ENCODE peak calls at places on chromosomes 5 and 9, in seven cellular contexts. Q, H, W, Y, D, X and L are unnamed samples.

GRCh38 chr5:131394128-131394527 is 130.3 kb downstream of the CDC42SE2 start:
- DNase-seq in Q (no peak), H (peak; percentile 46), W (no peak), Y (peak; percentile 74), D (no peak), X (no peak), L (no peak)

GRCh38 chr5:65027149-65027548 is 258.4 kb downstream of the CWC27 start:
- DNase-seq in Q (no peak), H (peak; percentile 28), W (no peak), Y (no peak), D (no peak), X (no peak), L (no peak)

GRCh38 chr5:6859951-6860638 is 146.9 kb downstream of the TENT4A start:
- DNase-seq in Q (no peak), H (no peak), W (no peak), Y (no peak), D (no peak), X (no peak), L (no peak)

GRCh38 chr5:122259995-122260394 is 52.0 kb upstream of the SNCAIP start:
- DNase-seq in Q (no peak), H (no peak), W (no peak), Y (no peak), D (no peak), X (no peak), L (no peak)

GRCh38 chr5:132243366-132243977 is 14.0 kb upstream of the PDLIM4 start:
- DNase-seq in Q (no peak), H (no peak), W (peak; percentile 31), Y (peak; percentile 33), D (no peak), X (peak; percentile 20), L (no peak)

GRCh38 chr9:87498046-87498815 is 564 bp downstream of the DAPK1 start:
- DNase-seq in Q (peak; percentile 61), H (peak; percentile 17), W (no peak), Y (no peak), D (peak; percentile 75), X (peak; percentile 61), L (peak; percentile 72)

GRCh38 chr9:133137451-133138231 is 16.6 kb upstream of the RALGDS start:
- DNase-seq in Q (no peak), H (no peak), W (no peak), Y (no peak), D (no peak), X (no peak), L (no peak)

GRCh38 chr5:127561254-127561653 is 43.8 kb downstream of the PRRC1 start:
- DNase-seq in Q (no peak), H (no peak), W (no peak), Y (no peak), D (no peak), X (no peak), L (no peak)

GRCh38 chr9:129773262-129774048 is 20.6 kb upstream of the PTGES start:
- DNase-seq in Q (no peak), H (no peak), W (peak; percentile 95), Y (no peak), D (no peak), X (peak; percentile 78), L (no peak)

GRCh38 chr9:68515304-68516017 is 25.2 kb downstream of the TMEM252 start:
- DNase-seq in Q (no peak), H (no peak), W (no peak), Y (no peak), D (no peak), X (no peak), L (no peak)

GRCh38 chr9:98495530-98495929 is 213.2 kb downstream of the GABBR2 start:
- DNase-seq in Q (no peak), H (no peak), W (no peak), Y (no peak), D (no peak), X (no peak), L (no peak)

GRCh38 chr5:30099634-30100033 is 1093.9 kb upstream of the CDH6 start:
- DNase-seq in Q (peak; percentile 44), H (no peak), W (peak; percentile 58), Y (no peak), D (peak; percentile 7), X (no peak), L (no peak)

GRCh38 chr5:39519566-39520231 is 94.9 kb upstream of the DAB2 start:
- DNase-seq in Q (no peak), H (no peak), W (no peak), Y (no peak), D (no peak), X (no peak), L (no peak)

GRCh38 chr9:6845881-6846280 is 88.1 kb downstream of the KDM4C start:
- DNase-seq in Q (no peak), H (no peak), W (no peak), Y (no peak), D (peak; percentile 69), X (no peak), L (peak; percentile 32)

GRCh38 chr9:33202552-33203300 is 35.6 kb upstream of the B4GALT1 start:
- DNase-seq in Q (no peak), H (peak; percentile 31), W (no peak), Y (peak; percentile 93), D (no peak), X (no peak), L (no peak)

GRCh38 chr9:113999256-114000062 is 78.6 kb downstream of the AMBP start:
- DNase-seq in Q (no peak), H (no peak), W (no peak), Y (no peak), D (no peak), X (peak; percentile 29), L (no peak)

GRCh38 chr9:22044583-22044982 is 35.5 kb upstream of the CDKN2B start:
- DNase-seq in Q (no peak), H (no peak), W (no peak), Y (no peak), D (no peak), X (no peak), L (no peak)

GRCh38 chr5:131384616-131385214 is 120.9 kb downstream of the CDC42SE2 start:
- DNase-seq in Q (no peak), H (peak; percentile 65), W (no peak), Y (no peak), D (no peak), X (no peak), L (no peak)

GRCh38 chr9:13264788-13265187 is 14.7 kb downstream of the MPDZ start:
- DNase-seq in Q (no peak), H (no peak), W (no peak), Y (no peak), D (no peak), X (no peak), L (no peak)

GRCh38 chr9:98327249-98327561 is 71.8 kb upstream of the TBC1D2 start:
- DNase-seq in Q (no peak), H (no peak), W (no peak), Y (no peak), D (no peak), X (no peak), L (no peak)

GRCh38 chr9:130659699-130660248 is 4.6 kb upstream of the PRDM12 start:
- DNase-seq in Q (no peak), H (no peak), W (no peak), Y (no peak), D (peak; percentile 84), X (no peak), L (no peak)